ENCODE peak calls at places on chromosomes 5 and 9, in four cellular contexts. One of them, this sample, is unnamed.

GRCh38 chr5:3301316-3301715 is 294.3 kb upstream of the IRX1 start:
- ATAC-seq in sciatic nerve: no peak
- ATAC-seq in activated naive CD4-positive, alpha-beta T cell treated with anti-CD3 and anti-CD28 coated beads, Interleukin-2, amount 50 U/mL, for 72 hours: no peak
- ATAC-seq in activated naive CD8-positive, alpha-beta T cell treated with anti-CD3 and anti-CD28 coated beads, Interleukin-2, amount 50 U/mL, for 24 hours: no peak
- ATAC-seq in this sample: no peak

GRCh38 chr5:93162201-93162654 is 418.8 kb downstream of the NR2F1-AS1 start:
- ATAC-seq in sciatic nerve: peak
- ATAC-seq in activated naive CD8-positive, alpha-beta T cell treated with anti-CD3 and anti-CD28 coated beads, Interleukin-2, amount 50 U/mL, for 24 hours: no peak
- ATAC-seq in activated naive CD4-positive, alpha-beta T cell treated with anti-CD3 and anti-CD28 coated beads, Interleukin-2, amount 50 U/mL, for 72 hours: no peak
- ATAC-seq in this sample: no peak

GRCh38 chr9:99026956-99027298 is 78.0 kb upstream of the TGFBR1 start:
- ATAC-seq in activated naive CD4-positive, alpha-beta T cell treated with anti-CD3 and anti-CD28 coated beads, Interleukin-2, amount 50 U/mL, for 72 hours: no peak
- ATAC-seq in activated naive CD8-positive, alpha-beta T cell treated with anti-CD3 and anti-CD28 coated beads, Interleukin-2, amount 50 U/mL, for 24 hours: no peak
- ATAC-seq in sciatic nerve: no peak
- ATAC-seq in this sample: no peak

GRCh38 chr5:74370168-74370567 is 270.4 kb downstream of the ENC1 start:
- ATAC-seq in sciatic nerve: peak
- ATAC-seq in activated naive CD8-positive, alpha-beta T cell treated with anti-CD3 and anti-CD28 coated beads, Interleukin-2, amount 50 U/mL, for 24 hours: no peak
- ATAC-seq in activated naive CD4-positive, alpha-beta T cell treated with anti-CD3 and anti-CD28 coated beads, Interleukin-2, amount 50 U/mL, for 72 hours: no peak
- ATAC-seq in this sample: no peak

GRCh38 chr5:501040-501832 is 23.0 kb downstream of the SLC9A3 start:
- ATAC-seq in activated naive CD8-positive, alpha-beta T cell treated with anti-CD3 and anti-CD28 coated beads, Interleukin-2, amount 50 U/mL, for 24 hours: no peak
- ATAC-seq in activated naive CD4-positive, alpha-beta T cell treated with anti-CD3 and anti-CD28 coated beads, Interleukin-2, amount 50 U/mL, for 72 hours: no peak
- ATAC-seq in sciatic nerve: peak
- ATAC-seq in this sample: no peak

GRCh38 chr9:32344551-32345182 is 39.8 kb upstream of the ACO1 start:
- ATAC-seq in activated naive CD8-positive, alpha-beta T cell treated with anti-CD3 and anti-CD28 coated beads, Interleukin-2, amount 50 U/mL, for 24 hours: no peak
- ATAC-seq in activated naive CD4-positive, alpha-beta T cell treated with anti-CD3 and anti-CD28 coated beads, Interleukin-2, amount 50 U/mL, for 72 hours: no peak
- ATAC-seq in sciatic nerve: no peak
- ATAC-seq in this sample: peak

GRCh38 chr9:3768286-3768685 is 242.5 kb upstream of the RFX3 start:
- ATAC-seq in sciatic nerve: peak
- ATAC-seq in activated naive CD8-positive, alpha-beta T cell treated with anti-CD3 and anti-CD28 coated beads, Interleukin-2, amount 50 U/mL, for 24 hours: no peak
- ATAC-seq in activated naive CD4-positive, alpha-beta T cell treated with anti-CD3 and anti-CD28 coated beads, Interleukin-2, amount 50 U/mL, for 72 hours: no peak
- ATAC-seq in this sample: no peak

GRCh38 chr9:100700689-100701318 is 122.9 kb downstream of the CAVIN4 start:
- ATAC-seq in sciatic nerve: no peak
- ATAC-seq in activated naive CD8-positive, alpha-beta T cell treated with anti-CD3 and anti-CD28 coated beads, Interleukin-2, amount 50 U/mL, for 24 hours: no peak
- ATAC-seq in activated naive CD4-positive, alpha-beta T cell treated with anti-CD3 and anti-CD28 coated beads, Interleukin-2, amount 50 U/mL, for 72 hours: peak
- ATAC-seq in this sample: peak

GRCh38 chr9:96449522-96449843 is 486 bp upstream of the HABP4 start:
- ATAC-seq in activated naive CD8-positive, alpha-beta T cell treated with anti-CD3 and anti-CD28 coated beads, Interleukin-2, amount 50 U/mL, for 24 hours: no peak
- ATAC-seq in sciatic nerve: peak
- ATAC-seq in activated naive CD4-positive, alpha-beta T cell treated with anti-CD3 and anti-CD28 coated beads, Interleukin-2, amount 50 U/mL, for 72 hours: no peak
- ATAC-seq in this sample: peak

GRCh38 chr5:147382776-147383175 is 127.1 kb downstream of the DPYSL3 start:
- ATAC-seq in activated naive CD8-positive, alpha-beta T cell treated with anti-CD3 and anti-CD28 coated beads, Interleukin-2, amount 50 U/mL, for 24 hours: no peak
- ATAC-seq in sciatic nerve: no peak
- ATAC-seq in activated naive CD4-positive, alpha-beta T cell treated with anti-CD3 and anti-CD28 coated beads, Interleukin-2, amount 50 U/mL, for 72 hours: no peak
- ATAC-seq in this sample: no peak

GRCh38 chr9:18441245-18441644 is 32.7 kb upstream of the ADAMTSL1 start:
- ATAC-seq in sciatic nerve: no peak
- ATAC-seq in activated naive CD8-positive, alpha-beta T cell treated with anti-CD3 and anti-CD28 coated beads, Interleukin-2, amount 50 U/mL, for 24 hours: no peak
- ATAC-seq in activated naive CD4-positive, alpha-beta T cell treated with anti-CD3 and anti-CD28 coated beads, Interleukin-2, amount 50 U/mL, for 72 hours: no peak
- ATAC-seq in this sample: no peak

GRCh38 chr5:172642926-172643325 is 1.9 kb downstream of the NEURL1B start:
- ATAC-seq in activated naive CD4-positive, alpha-beta T cell treated with anti-CD3 and anti-CD28 coated beads, Interleukin-2, amount 50 U/mL, for 72 hours: no peak
- ATAC-seq in sciatic nerve: peak
- ATAC-seq in activated naive CD8-positive, alpha-beta T cell treated with anti-CD3 and anti-CD28 coated beads, Interleukin-2, amount 50 U/mL, for 24 hours: no peak
- ATAC-seq in this sample: no peak

GRCh38 chr5:65971643-65972042 is 45.3 kb downstream of the ERBIN start:
- ATAC-seq in sciatic nerve: no peak
- ATAC-seq in activated naive CD8-positive, alpha-beta T cell treated with anti-CD3 and anti-CD28 coated beads, Interleukin-2, amount 50 U/mL, for 24 hours: no peak
- ATAC-seq in activated naive CD4-positive, alpha-beta T cell treated with anti-CD3 and anti-CD28 coated beads, Interleukin-2, amount 50 U/mL, for 72 hours: no peak
- ATAC-seq in this sample: no peak

GRCh38 chr9:89690334-89690912 is 85.6 kb downstream of the GADD45G start:
- ATAC-seq in sciatic nerve: no peak
- ATAC-seq in activated naive CD8-positive, alpha-beta T cell treated with anti-CD3 and anti-CD28 coated beads, Interleukin-2, amount 50 U/mL, for 24 hours: peak
- ATAC-seq in activated naive CD4-positive, alpha-beta T cell treated with anti-CD3 and anti-CD28 coated beads, Interleukin-2, amount 50 U/mL, for 72 hours: peak
- ATAC-seq in this sample: peak

GRCh38 chr9:108617661-108618060 is 238.1 kb downstream of the ACTL7B start:
- ATAC-seq in activated naive CD4-positive, alpha-beta T cell treated with anti-CD3 and anti-CD28 coated beads, Interleukin-2, amount 50 U/mL, for 72 hours: no peak
- ATAC-seq in sciatic nerve: no peak
- ATAC-seq in activated naive CD8-positive, alpha-beta T cell treated with anti-CD3 and anti-CD28 coated beads, Interleukin-2, amount 50 U/mL, for 24 hours: no peak
- ATAC-seq in this sample: no peak

GRCh38 chr5:35853652-35854051 is 3.0 kb upstream of the IL7R start:
- ATAC-seq in sciatic nerve: no peak
- ATAC-seq in activated naive CD8-positive, alpha-beta T cell treated with anti-CD3 and anti-CD28 coated beads, Interleukin-2, amount 50 U/mL, for 24 hours: peak
- ATAC-seq in activated naive CD4-positive, alpha-beta T cell treated with anti-CD3 and anti-CD28 coated beads, Interleukin-2, amount 50 U/mL, for 72 hours: peak
- ATAC-seq in this sample: peak

GRCh38 chr5:138844812-138845513 is 30.2 kb downstream of the LRRTM2 start:
- ATAC-seq in sciatic nerve: peak
- ATAC-seq in activated naive CD4-positive, alpha-beta T cell treated with anti-CD3 and anti-CD28 coated beads, Interleukin-2, amount 50 U/mL, for 72 hours: no peak
- ATAC-seq in activated naive CD8-positive, alpha-beta T cell treated with anti-CD3 and anti-CD28 coated beads, Interleukin-2, amount 50 U/mL, for 24 hours: no peak
- ATAC-seq in this sample: no peak

GRCh38 chr9:124882221-124882620 is 20.3 kb downstream of the ARPC5L start:
- ATAC-seq in sciatic nerve: no peak
- ATAC-seq in activated naive CD4-positive, alpha-beta T cell treated with anti-CD3 and anti-CD28 coated beads, Interleukin-2, amount 50 U/mL, for 72 hours: peak
- ATAC-seq in activated naive CD8-positive, alpha-beta T cell treated with anti-CD3 and anti-CD28 coated beads, Interleukin-2, amount 50 U/mL, for 24 hours: no peak
- ATAC-seq in this sample: no peak

GRCh38 chr9:122141671-122142070 is 17.9 kb downstream of the NDUFA8 start:
- ATAC-seq in activated naive CD8-positive, alpha-beta T cell treated with anti-CD3 and anti-CD28 coated beads, Interleukin-2, amount 50 U/mL, for 24 hours: no peak
- ATAC-seq in sciatic nerve: no peak
- ATAC-seq in activated naive CD4-positive, alpha-beta T cell treated with anti-CD3 and anti-CD28 coated beads, Interleukin-2, amount 50 U/mL, for 72 hours: no peak
- ATAC-seq in this sample: no peak

GRCh38 chr5:81195334-81195929 is 37.7 kb upstream of the CKMT2 start:
- ATAC-seq in sciatic nerve: no peak
- ATAC-seq in activated naive CD4-positive, alpha-beta T cell treated with anti-CD3 and anti-CD28 coated beads, Interleukin-2, amount 50 U/mL, for 72 hours: no peak
- ATAC-seq in activated naive CD8-positive, alpha-beta T cell treated with anti-CD3 and anti-CD28 coated beads, Interleukin-2, amount 50 U/mL, for 24 hours: no peak
- ATAC-seq in this sample: no peak

GRCh38 chr5:66002415-66002814 is 76.0 kb downstream of the ERBIN start:
- ATAC-seq in activated naive CD4-positive, alpha-beta T cell treated with anti-CD3 and anti-CD28 coated beads, Interleukin-2, amount 50 U/mL, for 72 hours: peak
- ATAC-seq in sciatic nerve: no peak
- ATAC-seq in activated naive CD8-positive, alpha-beta T cell treated with anti-CD3 and anti-CD28 coated beads, Interleukin-2, amount 50 U/mL, for 24 hours: peak
- ATAC-seq in this sample: peak

GRCh38 chr9:134386951-134387831 is 60.9 kb downstream of the RXRA start:
- ATAC-seq in sciatic nerve: peak
- ATAC-seq in activated naive CD8-positive, alpha-beta T cell treated with anti-CD3 and anti-CD28 coated beads, Interleukin-2, amount 50 U/mL, for 24 hours: no peak
- ATAC-seq in activated naive CD4-positive, alpha-beta T cell treated with anti-CD3 and anti-CD28 coated beads, Interleukin-2, amount 50 U/mL, for 72 hours: no peak
- ATAC-seq in this sample: no peak

GRCh38 chr9:93116049-93116961 is 17.7 kb downstream of the NINJ1 start:
- ATAC-seq in sciatic nerve: peak
- ATAC-seq in activated naive CD8-positive, alpha-beta T cell treated with anti-CD3 and anti-CD28 coated beads, Interleukin-2, amount 50 U/mL, for 24 hours: no peak
- ATAC-seq in activated naive CD4-positive, alpha-beta T cell treated with anti-CD3 and anti-CD28 coated beads, Interleukin-2, amount 50 U/mL, for 72 hours: no peak
- ATAC-seq in this sample: no peak

GRCh38 chr5:135100431-135100830 is 66.4 kb upstream of the PITX1 start:
- ATAC-seq in activated naive CD8-positive, alpha-beta T cell treated with anti-CD3 and anti-CD28 coated beads, Interleukin-2, amount 50 U/mL, for 24 hours: no peak
- ATAC-seq in activated naive CD4-positive, alpha-beta T cell treated with anti-CD3 and anti-CD28 coated beads, Interleukin-2, amount 50 U/mL, for 72 hours: no peak
- ATAC-seq in sciatic nerve: no peak
- ATAC-seq in this sample: no peak